ENCODE peak calls at places on chromosomes 3 and 15, in eight cellular contexts. J, M, V, U, S, K, T and O are unnamed samples.
A peak's percentile ranks its signal among the peaks of the same experiment; 100 is the strongest.

GRCh38 chr3:156906275-156906674 is 80.1 kb downstream of the LEKR1 start:
- DNase-seq in V (no peak), K (no peak), J (no peak), M (no peak), S (no peak), T (no peak), U (no peak), O (no peak)

GRCh38 chr15:84781505-84781904 is 33.1 kb downstream of the ZNF592 start:
- DNase-seq in K (no peak), J (no peak), M (no peak), T (no peak), V (no peak), S (no peak), U (no peak), O (no peak)

GRCh38 chr3:17032407-17033034 is 147.8 kb downstream of the PLCL2 start:
- DNase-seq in T (peak; percentile 19), S (no peak), V (no peak), M (peak; percentile 35), J (no peak), U (no peak), K (no peak), O (no peak)

GRCh38 chr3:7315037-7315436 is 454.1 kb downstream of the GRM7 start:
- DNase-seq in M (no peak), T (no peak), S (no peak), U (no peak), V (no peak), J (no peak), K (no peak), O (no peak)

GRCh38 chr15:73538123-73538522 is 95.1 kb downstream of the NPTN start:
- DNase-seq in M (no peak), U (no peak), K (no peak), J (no peak), V (no peak), T (no peak), S (no peak), O (no peak)

GRCh38 chr15:69626095-69627066 is 173.8 kb downstream of the RPLP1 start:
- DNase-seq in S (no peak), U (no peak), K (no peak), T (no peak), J (no peak), M (peak; percentile 56), V (no peak), O (no peak)

GRCh38 chr3:183541738-183542137 is 13.8 kb downstream of the KLHL6 start:
- DNase-seq in M (no peak), K (no peak), T (no peak), V (no peak), U (no peak), S (no peak), J (no peak), O (no peak)

GRCh38 chr15:82944840-82945239 is 7.7 kb downstream of the HOMER2 start:
- DNase-seq in V (no peak), M (no peak), S (no peak), U (no peak), K (no peak), T (no peak), J (no peak), O (no peak)

GRCh38 chr15:76517910-76518309 is 181.3 kb downstream of the ISL2 start:
- DNase-seq in U (no peak), V (no peak), T (no peak), M (no peak), S (no peak), J (no peak), K (no peak), O (no peak)

GRCh38 chr3:196096382-196096953 is 14.6 kb upstream of the TFRC start:
- DNase-seq in K (no peak), J (peak; percentile 24), U (no peak), S (peak; percentile 60), V (no peak), M (peak; percentile 83), T (no peak), O (no peak)

GRCh38 chr15:100764778-100765457 is 114.7 kb upstream of the ALDH1A3 start:
- DNase-seq in M (no peak), V (no peak), S (no peak), U (peak; percentile 50), K (no peak), T (no peak), J (no peak), O (no peak)

GRCh38 chr15:30905821-30906220 is 2.1 kb downstream of the FAN1 start:
- DNase-seq in U (no peak), S (no peak), V (no peak), M (no peak), T (no peak), J (no peak), K (no peak), O (no peak)
- TF ChIP-seq CTCF in U (no peak), S (no peak), V (no peak), M (no peak), T (no peak), J (no peak), K (no peak), O (no peak)

GRCh38 chr3:127746400-127747057 is 73.8 kb downstream of the ABTB1 start:
- DNase-seq in J (no peak), U (no peak), S (peak; percentile 69), M (no peak), T (peak; percentile 70), V (no peak), K (no peak), O (no peak)
- TF ChIP-seq CTCF in J (peak; percentile 11), U (no peak), S (no peak), M (no peak), T (peak; percentile 63), V (peak; percentile 36), K (no peak), O (no peak)

DNA sequence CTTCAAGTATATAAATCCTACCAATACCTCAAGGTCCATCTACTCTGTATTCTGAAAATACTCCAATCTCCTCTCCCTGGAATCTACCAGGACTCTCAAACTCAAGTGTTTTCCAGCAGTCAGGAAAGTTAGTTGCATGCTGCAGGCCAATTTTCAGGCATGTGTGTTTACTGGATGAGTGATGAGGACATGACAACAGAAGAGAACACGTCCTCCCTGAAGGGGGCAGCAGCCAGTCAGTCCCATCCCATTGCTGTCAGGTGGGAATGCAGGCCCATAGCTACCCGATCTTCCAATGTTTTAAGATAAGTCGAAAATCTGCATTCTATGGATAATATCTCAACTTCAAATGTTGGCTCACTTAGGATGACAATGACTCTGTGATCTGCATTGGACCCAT is 496.2 kb downstream of the FHIT start:
- DNase-seq in S (no peak), M (no peak), T (no peak), U (no peak), K (no peak), V (peak; percentile 56), J (no peak), O (peak; percentile 21)
- TF ChIP-seq CTCF in S (no peak), M (no peak), T (no peak), U (no peak), K (no peak), V (peak; percentile 88), J (no peak), O (peak; percentile 30)

DNA sequence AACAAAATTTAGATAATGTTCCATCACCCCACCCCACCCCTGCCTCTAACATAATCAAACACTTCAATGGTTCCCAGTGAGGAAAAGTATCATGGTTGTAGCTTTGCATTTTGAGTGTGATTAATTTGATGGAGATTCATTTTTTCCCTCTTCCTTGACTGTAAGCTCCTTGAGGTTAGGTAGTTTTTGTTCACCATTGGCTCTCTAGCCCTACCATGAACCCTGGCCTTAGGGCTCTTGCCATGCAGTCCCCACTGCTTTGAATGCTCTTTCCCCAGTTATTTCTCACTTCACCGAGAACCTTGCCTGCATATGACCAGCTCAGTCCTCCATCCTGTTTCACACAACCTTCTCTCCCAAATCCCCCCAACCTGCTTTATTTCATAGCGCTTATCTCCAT is 5.0 kb upstream of the MBNL1 start:
- DNase-seq in S (no peak), J (no peak), T (no peak), V (no peak), U (no peak), K (no peak), M (no peak), O (no peak)
- TF ChIP-seq CTCF in S (no peak), J (no peak), T (no peak), V (no peak), U (no peak), K (no peak), M (no peak), O (no peak)

GRCh38 chr15:78301326-78301725 is 1.9 kb upstream of the SKIC8 start:
- DNase-seq in J (no peak), K (peak; percentile 20), V (no peak), M (no peak), S (no peak), U (no peak), T (no peak), O (no peak)

GRCh38 chr15:78302579-78302978 is 3.2 kb upstream of the SKIC8 start:
- DNase-seq in J (no peak), K (no peak), T (peak; percentile 30), U (no peak), V (no peak), M (no peak), S (no peak), O (no peak)

GRCh38 chr15:78299302-78300102 is at the start of gene SKIC8:
- DNase-seq in K (peak; percentile 92), M (peak; percentile 95), V (peak; percentile 95), T (peak; percentile 96), S (peak; percentile 92), U (peak; percentile 90), J (peak; percentile 83), O (peak; percentile 93)

GRCh38 chr15:78301813-78302212 is 2.4 kb upstream of the SKIC8 start:
- DNase-seq in K (no peak), T (peak; percentile 30), M (peak; percentile 78), J (no peak), V (no peak), S (no peak), U (no peak), O (no peak)

GRCh38 chr15:78298983-78299301 is 467 bp downstream of the SKIC8 start:
- DNase-seq in K (no peak), M (peak; percentile 33), S (no peak), V (no peak), J (no peak), T (no peak), U (no peak), O (no peak)
- TF ChIP-seq CTCF in K (no peak), M (no peak), S (no peak), V (no peak), J (no peak), T (no peak), U (no peak), O (no peak)